ENCODE peak calls at places on chromosomes 1 and 21, in ten cellular contexts. One of them, this sample, is unnamed.

GRCh38 chr1:183635606-183636333 is at the start of gene ARPC5:
- DNase-seq in body of pancreas: peak; percentile 96
- DNase-seq in fibroblast of the aortic adventitia: peak; percentile 98
- DNase-seq in heart left ventricle: peak; percentile 97
- DNase-seq in HCT116: peak; percentile 92
- DNase-seq in GM13977: peak; percentile 94
- DNase-seq in RWPE1: peak; percentile 95
- DNase-seq in endothelial cell: peak; percentile 97
- DNase-seq in fibroblast of lung: peak; percentile 98
- DNase-seq in A673: peak; percentile 99
- DNase-seq in this sample: peak; percentile 95

GRCh38 chr1:44354268-44354839 is 703 bp downstream of the ERI3 start:
- DNase-seq in body of pancreas: peak; percentile 33
- DNase-seq in fibroblast of the aortic adventitia: peak; percentile 35
- DNase-seq in heart left ventricle: no peak
- DNase-seq in HCT116: no peak
- DNase-seq in GM13977: no peak
- DNase-seq in RWPE1: no peak
- DNase-seq in endothelial cell: no peak
- DNase-seq in fibroblast of lung: peak; percentile 36
- DNase-seq in A673: no peak
- DNase-seq in this sample: no peak

GRCh38 chr1:36342426-36343185 is 19.2 kb upstream of the EVA1B start:
- DNase-seq in body of pancreas: peak; percentile 58
- DNase-seq in fibroblast of the aortic adventitia: peak; percentile 71
- DNase-seq in heart left ventricle: no peak
- DNase-seq in HCT116: no peak
- DNase-seq in GM13977: peak; percentile 65
- DNase-seq in RWPE1: peak; percentile 61
- DNase-seq in endothelial cell: peak; percentile 55
- DNase-seq in fibroblast of lung: peak; percentile 59
- DNase-seq in A673: no peak
- DNase-seq in this sample: no peak

GRCh38 chr1:105730701-105731100 is 1325.8 kb upstream of the PRMT6 start:
- DNase-seq in body of pancreas: no peak
- DNase-seq in fibroblast of the aortic adventitia: no peak
- DNase-seq in heart left ventricle: no peak
- DNase-seq in HCT116: no peak
- DNase-seq in GM13977: no peak
- DNase-seq in RWPE1: no peak
- DNase-seq in endothelial cell: no peak
- DNase-seq in fibroblast of lung: no peak
- DNase-seq in A673: no peak
- DNase-seq in this sample: no peak

GRCh38 chr21:19731251-19731650 is 1267.0 kb upstream of the NCAM2 start:
- DNase-seq in body of pancreas: no peak
- DNase-seq in fibroblast of the aortic adventitia: no peak
- DNase-seq in heart left ventricle: no peak
- DNase-seq in HCT116: no peak
- DNase-seq in GM13977: no peak
- DNase-seq in RWPE1: no peak
- DNase-seq in endothelial cell: no peak
- DNase-seq in fibroblast of lung: no peak
- DNase-seq in A673: no peak
- DNase-seq in this sample: no peak

GRCh38 chr1:21156019-21156418 is 20.7 kb downstream of the EIF4G3 start:
- DNase-seq in body of pancreas: no peak
- DNase-seq in fibroblast of the aortic adventitia: no peak
- DNase-seq in heart left ventricle: no peak
- DNase-seq in HCT116: no peak
- DNase-seq in GM13977: no peak
- DNase-seq in RWPE1: no peak
- DNase-seq in endothelial cell: no peak
- DNase-seq in fibroblast of lung: no peak
- DNase-seq in A673: no peak
- DNase-seq in this sample: no peak

GRCh38 chr1:36561365-36561731 is 78.6 kb upstream of the CSF3R start:
- DNase-seq in body of pancreas: no peak
- DNase-seq in fibroblast of the aortic adventitia: no peak
- DNase-seq in heart left ventricle: no peak
- DNase-seq in HCT116: no peak
- DNase-seq in GM13977: no peak
- DNase-seq in RWPE1: no peak
- DNase-seq in endothelial cell: no peak
- DNase-seq in fibroblast of lung: no peak
- DNase-seq in A673: no peak
- DNase-seq in this sample: no peak

GRCh38 chr1:245298781-245299180 is 144.0 kb downstream of the KIF26B start:
- DNase-seq in body of pancreas: peak; percentile 75
- DNase-seq in fibroblast of the aortic adventitia: peak; percentile 82
- DNase-seq in heart left ventricle: no peak
- DNase-seq in HCT116: no peak
- DNase-seq in GM13977: no peak
- DNase-seq in RWPE1: no peak
- DNase-seq in endothelial cell: no peak
- DNase-seq in fibroblast of lung: peak; percentile 82
- DNase-seq in A673: no peak
- DNase-seq in this sample: no peak

GRCh38 chr1:223030871-223031270 is 112.2 kb downstream of the TLR5 start:
- DNase-seq in body of pancreas: no peak
- DNase-seq in fibroblast of the aortic adventitia: no peak
- DNase-seq in heart left ventricle: no peak
- DNase-seq in HCT116: no peak
- DNase-seq in GM13977: no peak
- DNase-seq in RWPE1: no peak
- DNase-seq in endothelial cell: no peak
- DNase-seq in fibroblast of lung: no peak
- DNase-seq in A673: no peak
- DNase-seq in this sample: no peak

GRCh38 chr1:228262475-228262874 is 54.6 kb downstream of the OBSCN start:
- DNase-seq in body of pancreas: no peak
- DNase-seq in fibroblast of the aortic adventitia: no peak
- DNase-seq in heart left ventricle: no peak
- DNase-seq in HCT116: no peak
- DNase-seq in GM13977: no peak
- DNase-seq in RWPE1: no peak
- DNase-seq in endothelial cell: no peak
- DNase-seq in fibroblast of lung: no peak
- DNase-seq in A673: no peak
- DNase-seq in this sample: no peak

GRCh38 chr1:228261706-228262105 is 53.9 kb downstream of the OBSCN start:
- DNase-seq in body of pancreas: no peak
- DNase-seq in fibroblast of the aortic adventitia: no peak
- DNase-seq in heart left ventricle: no peak
- DNase-seq in HCT116: no peak
- DNase-seq in GM13977: no peak
- DNase-seq in RWPE1: no peak
- DNase-seq in endothelial cell: no peak
- DNase-seq in fibroblast of lung: no peak
- DNase-seq in A673: no peak
- DNase-seq in this sample: no peak

GRCh38 chr1:228258486-228258885 is 50.6 kb downstream of the OBSCN start:
- DNase-seq in body of pancreas: no peak
- DNase-seq in fibroblast of the aortic adventitia: no peak
- DNase-seq in heart left ventricle: no peak
- DNase-seq in HCT116: no peak
- DNase-seq in GM13977: no peak
- DNase-seq in RWPE1: no peak
- DNase-seq in endothelial cell: no peak
- DNase-seq in fibroblast of lung: no peak
- DNase-seq in A673: no peak
- DNase-seq in this sample: no peak

GRCh38 chr1:228259368-228259894 is 51.6 kb downstream of the OBSCN start:
- DNase-seq in body of pancreas: no peak
- DNase-seq in fibroblast of the aortic adventitia: no peak
- DNase-seq in heart left ventricle: no peak
- DNase-seq in HCT116: no peak
- DNase-seq in GM13977: no peak
- DNase-seq in RWPE1: no peak
- DNase-seq in endothelial cell: no peak
- DNase-seq in fibroblast of lung: no peak
- DNase-seq in A673: no peak
- DNase-seq in this sample: no peak

GRCh38 chr1:228259951-228260350 is 52.1 kb downstream of the OBSCN start:
- DNase-seq in body of pancreas: no peak
- DNase-seq in fibroblast of the aortic adventitia: no peak
- DNase-seq in heart left ventricle: no peak
- DNase-seq in HCT116: no peak
- DNase-seq in GM13977: no peak
- DNase-seq in RWPE1: no peak
- DNase-seq in endothelial cell: no peak
- DNase-seq in fibroblast of lung: no peak
- DNase-seq in A673: no peak
- DNase-seq in this sample: no peak
- TF ChIP-seq CTCF in body of pancreas: no peak
- TF ChIP-seq CTCF in fibroblast of the aortic adventitia: no peak
- TF ChIP-seq CTCF in heart left ventricle: no peak
- TF ChIP-seq CTCF in HCT116: peak; percentile 38
- TF ChIP-seq CTCF in GM13977: no peak
- TF ChIP-seq CTCF in RWPE1: no peak
- TF ChIP-seq CTCF in endothelial cell: no peak
- TF ChIP-seq CTCF in fibroblast of lung: no peak
- TF ChIP-seq CTCF in A673: no peak
- TF ChIP-seq CTCF in this sample: peak; percentile 24

GRCh38 chr21:44067011-44067839 is 40.0 kb upstream of the PWP2 start:
- DNase-seq in body of pancreas: no peak
- DNase-seq in fibroblast of the aortic adventitia: no peak
- DNase-seq in heart left ventricle: no peak
- DNase-seq in HCT116: no peak
- DNase-seq in GM13977: no peak
- DNase-seq in RWPE1: no peak
- DNase-seq in endothelial cell: no peak
- DNase-seq in fibroblast of lung: no peak
- DNase-seq in A673: peak; percentile 5
- DNase-seq in this sample: no peak
- TF ChIP-seq CTCF in body of pancreas: no peak
- TF ChIP-seq CTCF in fibroblast of the aortic adventitia: no peak
- TF ChIP-seq CTCF in heart left ventricle: no peak
- TF ChIP-seq CTCF in HCT116: no peak
- TF ChIP-seq CTCF in GM13977: no peak
- TF ChIP-seq CTCF in RWPE1: no peak
- TF ChIP-seq CTCF in endothelial cell: no peak
- TF ChIP-seq CTCF in fibroblast of lung: no peak
- TF ChIP-seq CTCF in A673: no peak
- TF ChIP-seq CTCF in this sample: no peak

GRCh38 chr1:165629131-165629530 is 1.9 kb upstream of the MGST3 start:
- DNase-seq in body of pancreas: no peak
- DNase-seq in fibroblast of the aortic adventitia: peak; percentile 9
- DNase-seq in heart left ventricle: no peak
- DNase-seq in HCT116: no peak
- DNase-seq in GM13977: no peak
- DNase-seq in RWPE1: no peak
- DNase-seq in endothelial cell: no peak
- DNase-seq in fibroblast of lung: no peak
- DNase-seq in A673: no peak
- DNase-seq in this sample: no peak

GRCh38 chr1:165619647-165620151 is 11.3 kb upstream of the MGST3 start:
- DNase-seq in body of pancreas: no peak
- DNase-seq in fibroblast of the aortic adventitia: no peak
- DNase-seq in heart left ventricle: no peak
- DNase-seq in HCT116: no peak
- DNase-seq in GM13977: no peak
- DNase-seq in RWPE1: no peak
- DNase-seq in endothelial cell: no peak
- DNase-seq in fibroblast of lung: no peak
- DNase-seq in A673: no peak
- DNase-seq in this sample: no peak

GRCh38 chr1:165628127-165628857 is 2.7 kb upstream of the MGST3 start:
- DNase-seq in body of pancreas: no peak
- DNase-seq in fibroblast of the aortic adventitia: no peak
- DNase-seq in heart left ventricle: no peak
- DNase-seq in HCT116: no peak
- DNase-seq in GM13977: no peak
- DNase-seq in RWPE1: no peak
- DNase-seq in endothelial cell: no peak
- DNase-seq in fibroblast of lung: no peak
- DNase-seq in A673: no peak
- DNase-seq in this sample: no peak

GRCh38 chr1:165624441-165624840 is 6.6 kb upstream of the MGST3 start:
- DNase-seq in body of pancreas: no peak
- DNase-seq in fibroblast of the aortic adventitia: no peak
- DNase-seq in heart left ventricle: no peak
- DNase-seq in HCT116: no peak
- DNase-seq in GM13977: no peak
- DNase-seq in RWPE1: no peak
- DNase-seq in endothelial cell: no peak
- DNase-seq in fibroblast of lung: no peak
- DNase-seq in A673: no peak
- DNase-seq in this sample: no peak

DNA sequence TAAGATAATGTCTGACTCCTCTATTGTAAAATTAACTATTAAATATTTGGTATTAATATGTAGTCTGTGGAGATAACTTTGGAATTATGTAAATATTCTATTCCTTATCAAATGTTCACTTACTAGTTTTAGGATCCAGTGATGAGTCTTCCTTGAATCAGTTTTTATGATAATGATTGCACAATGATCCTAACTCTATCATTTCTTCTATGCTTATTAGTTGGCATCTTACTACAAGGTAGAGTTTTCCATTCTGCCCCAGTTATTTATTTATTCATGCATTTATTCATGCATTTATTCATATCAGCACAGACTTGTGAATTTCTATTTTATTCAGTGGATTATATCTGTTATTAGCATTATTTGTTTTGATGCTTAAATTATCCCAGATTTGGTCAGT is 7.4 kb upstream of the MGST3 start:
- DNase-seq in body of pancreas: no peak
- DNase-seq in fibroblast of the aortic adventitia: no peak
- DNase-seq in heart left ventricle: no peak
- DNase-seq in HCT116: no peak
- DNase-seq in GM13977: no peak
- DNase-seq in RWPE1: no peak
- DNase-seq in endothelial cell: no peak
- DNase-seq in fibroblast of lung: no peak
- DNase-seq in A673: no peak
- DNase-seq in this sample: no peak
- TF ChIP-seq CTCF in body of pancreas: no peak
- TF ChIP-seq CTCF in fibroblast of the aortic adventitia: no peak
- TF ChIP-seq CTCF in heart left ventricle: no peak
- TF ChIP-seq CTCF in HCT116: no peak
- TF ChIP-seq CTCF in GM13977: no peak
- TF ChIP-seq CTCF in RWPE1: no peak
- TF ChIP-seq CTCF in endothelial cell: no peak
- TF ChIP-seq CTCF in fibroblast of lung: no peak
- TF ChIP-seq CTCF in A673: no peak
- TF ChIP-seq CTCF in this sample: no peak

DNA sequence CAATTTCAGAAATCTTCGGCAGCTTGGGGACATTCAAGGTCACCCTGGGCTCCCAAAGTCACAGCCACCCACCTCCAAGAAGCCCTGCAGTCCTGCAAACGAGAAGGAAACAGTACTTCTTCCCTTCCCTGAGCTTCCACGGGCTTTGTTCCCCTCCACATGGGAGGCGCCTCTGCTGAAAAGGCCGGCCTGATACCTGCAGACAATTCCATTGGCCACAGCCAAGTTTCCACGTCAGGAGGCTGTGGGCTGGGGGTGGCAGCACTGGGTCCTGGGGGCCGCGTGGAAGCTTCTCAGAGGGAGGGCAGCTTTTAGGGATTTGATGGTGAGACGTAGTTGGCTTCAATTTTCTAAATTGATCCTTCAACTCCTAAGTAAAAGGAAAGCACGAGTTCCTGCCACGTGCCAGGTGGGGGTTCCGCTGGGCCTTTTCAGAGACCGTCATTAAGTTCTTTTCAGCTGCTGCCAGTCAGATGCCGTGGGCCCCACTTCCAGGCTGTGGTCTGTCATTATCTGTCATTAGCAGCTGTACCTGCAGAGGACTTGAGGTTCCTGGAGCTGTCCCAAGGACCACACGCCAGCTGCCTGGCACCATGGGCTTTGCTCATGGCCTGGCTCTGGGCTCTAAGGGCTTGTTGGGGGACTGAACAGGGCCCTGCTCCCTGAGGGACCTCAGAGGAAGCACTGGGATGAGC is 98.7 kb downstream of the CRYAA start:
- DNase-seq in body of pancreas: no peak
- DNase-seq in fibroblast of the aortic adventitia: no peak
- DNase-seq in heart left ventricle: no peak
- DNase-seq in HCT116: no peak
- DNase-seq in GM13977: no peak
- DNase-seq in RWPE1: no peak
- DNase-seq in endothelial cell: no peak
- DNase-seq in fibroblast of lung: no peak
- DNase-seq in A673: no peak
- DNase-seq in this sample: no peak
- TF ChIP-seq CTCF in body of pancreas: no peak
- TF ChIP-seq CTCF in fibroblast of the aortic adventitia: no peak
- TF ChIP-seq CTCF in heart left ventricle: no peak
- TF ChIP-seq CTCF in HCT116: no peak
- TF ChIP-seq CTCF in GM13977: no peak
- TF ChIP-seq CTCF in RWPE1: no peak
- TF ChIP-seq CTCF in endothelial cell: no peak
- TF ChIP-seq CTCF in fibroblast of lung: no peak
- TF ChIP-seq CTCF in A673: no peak
- TF ChIP-seq CTCF in this sample: no peak

This sample was measured in progenitor cell of endocrine pancreas.